ENCODE peak calls at places on chromosomes 3 and 15, in nine cellular contexts. One of them, this sample, is unnamed.

GRCh38 chr15:57878573-57878972 is 172.1 kb downstream of the POLR2M start:
- DNase-seq in M059J: peak
- DNase-seq in mesothelial cell of epicardium: no peak
- DNase-seq in KG1: no peak
- DNase-seq in mesenteric fat pad: no peak
- DNase-seq in GM13976: no peak
- DNase-seq in neural progenitor cell: no peak
- DNase-seq in progenitor cell of endocrine pancreas: no peak
- DNase-seq in hypothalamus: no peak
- DNase-seq in this sample: no peak

GRCh38 chr3:57983734-57984518 is 24.3 kb upstream of the FLNB start:
- DNase-seq in M059J: peak
- DNase-seq in mesothelial cell of epicardium: no peak
- DNase-seq in KG1: peak
- DNase-seq in mesenteric fat pad: no peak
- DNase-seq in GM13976: peak
- DNase-seq in neural progenitor cell: peak
- DNase-seq in progenitor cell of endocrine pancreas: no peak
- DNase-seq in hypothalamus: no peak
- DNase-seq in this sample: no peak

GRCh38 chr15:28954466-28955159 is 68.8 kb downstream of the APBA2 start:
- DNase-seq in M059J: no peak
- DNase-seq in mesothelial cell of epicardium: no peak
- DNase-seq in KG1: no peak
- DNase-seq in mesenteric fat pad: peak
- DNase-seq in GM13976: no peak
- DNase-seq in neural progenitor cell: no peak
- DNase-seq in progenitor cell of endocrine pancreas: no peak
- DNase-seq in hypothalamus: no peak
- DNase-seq in this sample: no peak

GRCh38 chr3:98612587-98612986 is 19.2 kb upstream of the CPOX start:
- DNase-seq in M059J: no peak
- DNase-seq in mesothelial cell of epicardium: no peak
- DNase-seq in KG1: no peak
- DNase-seq in mesenteric fat pad: no peak
- DNase-seq in GM13976: no peak
- DNase-seq in neural progenitor cell: no peak
- DNase-seq in progenitor cell of endocrine pancreas: no peak
- DNase-seq in hypothalamus: no peak
- DNase-seq in this sample: no peak

GRCh38 chr3:19348929-19349564 is 200.7 kb downstream of the KCNH8 start:
- DNase-seq in M059J: peak
- DNase-seq in mesothelial cell of epicardium: no peak
- DNase-seq in KG1: no peak
- DNase-seq in mesenteric fat pad: no peak
- DNase-seq in GM13976: no peak
- DNase-seq in neural progenitor cell: peak
- DNase-seq in progenitor cell of endocrine pancreas: no peak
- DNase-seq in hypothalamus: no peak
- DNase-seq in this sample: peak

GRCh38 chr3:138361561-138361971 is 13.2 kb downstream of the MRAS start:
- DNase-seq in M059J: no peak
- DNase-seq in mesothelial cell of epicardium: no peak
- DNase-seq in KG1: no peak
- DNase-seq in mesenteric fat pad: peak
- DNase-seq in GM13976: no peak
- DNase-seq in neural progenitor cell: no peak
- DNase-seq in progenitor cell of endocrine pancreas: no peak
- DNase-seq in hypothalamus: no peak
- DNase-seq in this sample: no peak

GRCh38 chr3:18100126-18100525 is 325.0 kb downstream of the SATB1 start:
- DNase-seq in M059J: peak
- DNase-seq in mesothelial cell of epicardium: no peak
- DNase-seq in KG1: no peak
- DNase-seq in mesenteric fat pad: no peak
- DNase-seq in GM13976: no peak
- DNase-seq in neural progenitor cell: no peak
- DNase-seq in progenitor cell of endocrine pancreas: no peak
- DNase-seq in hypothalamus: no peak
- DNase-seq in this sample: no peak

GRCh38 chr3:152430223-152431002 is 161.7 kb downstream of the MBNL1 start:
- DNase-seq in M059J: no peak
- DNase-seq in mesothelial cell of epicardium: no peak
- DNase-seq in KG1: no peak
- DNase-seq in mesenteric fat pad: no peak
- DNase-seq in GM13976: no peak
- DNase-seq in neural progenitor cell: peak
- DNase-seq in progenitor cell of endocrine pancreas: no peak
- DNase-seq in hypothalamus: no peak
- DNase-seq in this sample: no peak

GRCh38 chr3:86774082-86774691 is 216.8 kb downstream of the VGLL3 start:
- DNase-seq in M059J: peak
- DNase-seq in mesothelial cell of epicardium: no peak
- DNase-seq in KG1: peak
- DNase-seq in mesenteric fat pad: no peak
- DNase-seq in GM13976: peak
- DNase-seq in neural progenitor cell: peak
- DNase-seq in progenitor cell of endocrine pancreas: no peak
- DNase-seq in hypothalamus: no peak
- DNase-seq in this sample: no peak

GRCh38 chr15:51099185-51099584 is 4.5 kb upstream of the TNFAIP8L3 start:
- DNase-seq in M059J: no peak
- DNase-seq in mesothelial cell of epicardium: no peak
- DNase-seq in KG1: no peak
- DNase-seq in mesenteric fat pad: no peak
- DNase-seq in GM13976: no peak
- DNase-seq in neural progenitor cell: peak
- DNase-seq in progenitor cell of endocrine pancreas: no peak
- DNase-seq in hypothalamus: no peak
- DNase-seq in this sample: no peak

GRCh38 chr15:31263751-31264533 is 62.7 kb upstream of the KLF13 start:
- DNase-seq in M059J: peak
- DNase-seq in mesothelial cell of epicardium: peak
- DNase-seq in KG1: peak
- DNase-seq in mesenteric fat pad: peak
- DNase-seq in GM13976: no peak
- DNase-seq in neural progenitor cell: peak
- DNase-seq in progenitor cell of endocrine pancreas: no peak
- DNase-seq in hypothalamus: no peak
- DNase-seq in this sample: peak

GRCh38 chr3:10420745-10421475 is 84.5 kb downstream of the ATP2B2 start:
- DNase-seq in M059J: no peak
- DNase-seq in mesothelial cell of epicardium: no peak
- DNase-seq in KG1: no peak
- DNase-seq in mesenteric fat pad: no peak
- DNase-seq in GM13976: no peak
- DNase-seq in neural progenitor cell: no peak
- DNase-seq in progenitor cell of endocrine pancreas: no peak
- DNase-seq in hypothalamus: no peak
- DNase-seq in this sample: no peak

GRCh38 chr3:11306815-11307589 is 34.8 kb downstream of the ATG7 start:
- DNase-seq in M059J: peak
- DNase-seq in mesothelial cell of epicardium: no peak
- DNase-seq in KG1: no peak
- DNase-seq in mesenteric fat pad: no peak
- DNase-seq in GM13976: no peak
- DNase-seq in neural progenitor cell: no peak
- DNase-seq in progenitor cell of endocrine pancreas: no peak
- DNase-seq in hypothalamus: no peak
- DNase-seq in this sample: no peak

GRCh38 chr3:177633671-177634207 is 436.5 kb upstream of the TBL1XR1 start:
- DNase-seq in M059J: peak
- DNase-seq in mesothelial cell of epicardium: no peak
- DNase-seq in KG1: no peak
- DNase-seq in mesenteric fat pad: no peak
- DNase-seq in GM13976: no peak
- DNase-seq in neural progenitor cell: no peak
- DNase-seq in progenitor cell of endocrine pancreas: no peak
- DNase-seq in hypothalamus: no peak
- DNase-seq in this sample: no peak

GRCh38 chr3:11770105-11770476 is 76.6 kb downstream of the TAMM41 start:
- DNase-seq in M059J: no peak
- DNase-seq in mesothelial cell of epicardium: no peak
- DNase-seq in KG1: no peak
- DNase-seq in mesenteric fat pad: no peak
- DNase-seq in GM13976: no peak
- DNase-seq in neural progenitor cell: no peak
- DNase-seq in progenitor cell of endocrine pancreas: no peak
- DNase-seq in hypothalamus: no peak
- DNase-seq in this sample: no peak

GRCh38 chr3:13077431-13078157 is 4.4 kb upstream of the IQSEC1 start:
- DNase-seq in M059J: no peak
- DNase-seq in mesothelial cell of epicardium: no peak
- DNase-seq in KG1: no peak
- DNase-seq in mesenteric fat pad: no peak
- DNase-seq in GM13976: no peak
- DNase-seq in neural progenitor cell: no peak
- DNase-seq in progenitor cell of endocrine pancreas: no peak
- DNase-seq in hypothalamus: peak
- DNase-seq in this sample: no peak

GRCh38 chr3:127809611-127810010 is 12.7 kb downstream of the MGLL start:
- DNase-seq in M059J: peak
- DNase-seq in mesothelial cell of epicardium: no peak
- DNase-seq in KG1: no peak
- DNase-seq in mesenteric fat pad: no peak
- DNase-seq in GM13976: no peak
- DNase-seq in neural progenitor cell: no peak
- DNase-seq in progenitor cell of endocrine pancreas: no peak
- DNase-seq in hypothalamus: no peak
- DNase-seq in this sample: no peak

GRCh38 chr15:83100072-83100646 is 7.3 kb upstream of the TM6SF1 start:
- DNase-seq in M059J: no peak
- DNase-seq in mesothelial cell of epicardium: no peak
- DNase-seq in KG1: no peak
- DNase-seq in mesenteric fat pad: no peak
- DNase-seq in GM13976: no peak
- DNase-seq in neural progenitor cell: no peak
- DNase-seq in progenitor cell of endocrine pancreas: no peak
- DNase-seq in hypothalamus: no peak
- DNase-seq in this sample: no peak

GRCh38 chr15:94411279-94411678 is 179.9 kb downstream of the MCTP2 start:
- DNase-seq in M059J: no peak
- DNase-seq in mesothelial cell of epicardium: no peak
- DNase-seq in KG1: no peak
- DNase-seq in mesenteric fat pad: no peak
- DNase-seq in GM13976: no peak
- DNase-seq in neural progenitor cell: peak
- DNase-seq in progenitor cell of endocrine pancreas: no peak
- DNase-seq in hypothalamus: no peak
- DNase-seq in this sample: no peak

GRCh38 chr15:74022706-74023470 is 28.4 kb downstream of the PML start:
- DNase-seq in M059J: no peak
- DNase-seq in mesothelial cell of epicardium: no peak
- DNase-seq in KG1: no peak
- DNase-seq in mesenteric fat pad: no peak
- DNase-seq in GM13976: no peak
- DNase-seq in neural progenitor cell: no peak
- DNase-seq in progenitor cell of endocrine pancreas: no peak
- DNase-seq in hypothalamus: no peak
- DNase-seq in this sample: no peak

GRCh38 chr15:58873267-58873666 is 60.2 kb downstream of the SLTM start:
- DNase-seq in M059J: peak
- DNase-seq in mesothelial cell of epicardium: no peak
- DNase-seq in KG1: no peak
- DNase-seq in mesenteric fat pad: no peak
- DNase-seq in GM13976: no peak
- DNase-seq in neural progenitor cell: no peak
- DNase-seq in progenitor cell of endocrine pancreas: no peak
- DNase-seq in hypothalamus: no peak
- DNase-seq in this sample: no peak

GRCh38 chr3:161559177-161559998 is 62.8 kb downstream of the OTOL1 start:
- DNase-seq in M059J: peak
- DNase-seq in mesothelial cell of epicardium: peak
- DNase-seq in KG1: peak
- DNase-seq in mesenteric fat pad: no peak
- DNase-seq in GM13976: no peak
- DNase-seq in neural progenitor cell: peak
- DNase-seq in progenitor cell of endocrine pancreas: no peak
- DNase-seq in hypothalamus: no peak
- DNase-seq in this sample: no peak

GRCh38 chr3:83011471-83011870 is 1250.0 kb upstream of the GBE1 start:
- DNase-seq in M059J: peak
- DNase-seq in mesothelial cell of epicardium: no peak
- DNase-seq in KG1: no peak
- DNase-seq in mesenteric fat pad: no peak
- DNase-seq in GM13976: no peak
- DNase-seq in neural progenitor cell: no peak
- DNase-seq in progenitor cell of endocrine pancreas: no peak
- DNase-seq in hypothalamus: no peak
- DNase-seq in this sample: no peak

GRCh38 chr15:36844453-36845094 is 255.8 kb downstream of the MEIS2 start:
- DNase-seq in M059J: peak
- DNase-seq in mesothelial cell of epicardium: no peak
- DNase-seq in KG1: no peak
- DNase-seq in mesenteric fat pad: no peak
- DNase-seq in GM13976: no peak
- DNase-seq in neural progenitor cell: peak
- DNase-seq in progenitor cell of endocrine pancreas: no peak
- DNase-seq in hypothalamus: no peak
- DNase-seq in this sample: no peak

GRCh38 chr3:62529230-62529629 is 155.9 kb upstream of the FEZF2 start:
- DNase-seq in M059J: peak
- DNase-seq in mesothelial cell of epicardium: peak
- DNase-seq in KG1: no peak
- DNase-seq in mesenteric fat pad: no peak
- DNase-seq in GM13976: no peak
- DNase-seq in neural progenitor cell: peak
- DNase-seq in progenitor cell of endocrine pancreas: peak
- DNase-seq in hypothalamus: no peak
- DNase-seq in this sample: no peak

This sample was measured in CMK.